ENCODE peak calls at places on chromosomes 13 and 19, in nine cellular contexts. V is dorsolateral prefrontal cortex, M is endodermal cell, H is AG09309, E is left ventricle myocardium inferior, S is H1, J is choroid plexus epithelial cell, I is GM12865, C is cardiac fibroblast. Q is an unnamed sample.

GRCh38 chr13:23617551-23618014 is 47.4 kb downstream of the TNFRSF19 start:
- DNase-seq in V (no peak), I (no peak), J (peak), H (peak), M (no peak), S (no peak), E (no peak), C (peak), Q (peak)

GRCh38 chr13:99958402-99959126 is 13.0 kb downstream of the ZIC5 start:
- DNase-seq in S (peak), I (no peak), H (no peak), C (no peak), E (no peak), V (no peak), M (peak), J (no peak), Q (no peak)

GRCh38 chr19:49125025-49125731 is 5.8 kb downstream of the PPFIA3 start:
- DNase-seq in E (no peak), I (no peak), H (no peak), V (no peak), J (no peak), C (no peak), S (peak), M (peak), Q (no peak)

GRCh38 chr13:99979453-99980200 is 2.0 kb upstream of the ZIC2 start:
- DNase-seq in H (no peak), E (no peak), I (no peak), C (no peak), V (no peak), M (peak), J (no peak), S (peak), Q (no peak)

GRCh38 chr13:106570354-106570822 is 2.5 kb upstream of the ARGLU1 start:
- DNase-seq in J (peak), H (no peak), S (peak), M (peak), I (no peak), V (no peak), C (peak), E (peak), Q (peak)

GRCh38 chr13:109626386-109627171 is 159.8 kb downstream of the IRS2 start:
- DNase-seq in C (no peak), I (no peak), S (no peak), E (no peak), H (no peak), M (no peak), V (no peak), J (no peak), Q (no peak)

GRCh38 chr13:50238922-50239321 is 223.7 kb downstream of the KCNRG start:
- DNase-seq in C (no peak), I (no peak), J (peak), H (no peak), M (no peak), E (no peak), V (no peak), S (no peak), Q (no peak)

GRCh38 chr19:57327993-57328392 is 7.7 kb downstream of the ZNF543 start:
- DNase-seq in C (no peak), M (no peak), H (no peak), S (no peak), I (no peak), E (no peak), J (no peak), V (no peak), Q (no peak)

GRCh38 chr13:51814825-51815650 is 11.1 kb upstream of the DHRS12 start:
- DNase-seq in E (peak), V (no peak), S (peak), J (peak), I (peak), H (no peak), C (peak), M (peak), Q (peak)

GRCh38 chr19:8209965-8210659 is 942 bp downstream of the CERS4 start:
- DNase-seq in I (peak), M (peak), E (no peak), J (peak), V (no peak), C (no peak), S (no peak), H (no peak), Q (no peak)

DNA sequence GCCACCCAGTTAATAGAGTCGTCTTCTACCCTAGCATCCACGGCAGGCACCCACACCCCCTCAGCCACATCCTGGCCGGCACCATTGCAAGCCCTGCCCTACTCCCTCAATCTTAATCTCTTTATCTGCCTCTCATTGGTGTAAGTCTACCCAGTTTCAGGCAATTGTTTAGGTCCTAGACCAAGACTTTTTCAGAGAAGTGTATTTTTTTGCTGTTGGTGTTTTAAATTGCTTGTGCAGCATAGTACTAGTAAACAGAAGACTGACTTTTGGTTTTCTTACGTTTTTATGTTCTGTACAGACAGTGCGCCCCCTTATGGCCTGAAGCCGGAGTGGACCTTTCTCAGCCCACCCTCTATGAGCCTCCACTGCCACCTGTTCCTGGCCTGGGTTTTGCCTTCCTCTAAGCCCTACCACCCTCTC is 2.3 kb upstream of the LCP1 start:
- DNase-seq in C (peak), V (no peak), H (no peak), J (peak), I (peak), M (peak), E (peak), S (peak), Q (peak)
- TF ChIP-seq CTCF in C (peak), V (no peak), H (peak), J (peak), I (peak), M (peak), E (no peak), S (peak), Q (peak)

DNA sequence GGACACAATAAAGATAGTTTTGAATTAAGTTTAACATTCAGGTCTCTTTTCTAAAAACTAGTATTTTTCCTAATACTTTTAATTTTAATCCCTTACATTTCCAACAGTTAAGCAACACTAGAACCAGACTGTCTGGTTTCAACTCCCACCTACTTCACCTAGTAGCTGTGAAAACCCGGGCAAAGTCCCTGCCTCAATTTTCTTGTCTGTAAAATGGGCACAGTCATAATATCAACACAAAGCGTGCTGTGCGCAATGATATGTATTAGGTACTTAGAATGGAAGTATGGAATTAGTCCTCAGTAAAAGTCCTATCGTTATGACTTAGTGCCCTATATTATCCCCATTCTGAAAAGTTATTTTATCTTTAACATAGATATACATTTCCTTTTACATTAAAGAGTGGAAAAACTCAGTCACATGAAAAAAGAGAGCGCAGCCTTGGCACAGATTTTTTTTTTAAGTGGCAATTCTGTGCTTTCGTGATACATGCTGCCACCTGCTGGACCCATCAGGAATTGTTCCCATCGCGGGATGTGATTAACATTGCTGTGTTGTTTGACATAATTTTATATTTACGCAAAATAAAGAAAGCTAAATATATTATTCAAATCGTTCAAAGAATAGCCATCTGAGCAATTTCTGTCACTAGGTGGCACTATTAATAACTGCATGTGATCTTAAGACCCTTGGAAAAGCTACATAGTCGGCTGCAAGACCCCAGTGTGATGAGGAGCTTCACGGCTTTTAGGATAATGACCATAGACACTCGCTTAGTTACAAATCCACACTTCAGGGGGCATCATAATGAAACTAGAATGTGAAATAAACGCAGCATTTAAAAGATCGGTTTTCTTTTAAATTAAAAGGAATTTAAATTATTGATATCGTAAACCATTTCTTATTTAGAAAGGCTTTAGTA is 59.9 kb downstream of the LIG4 start:
- DNase-seq in C (peak), V (peak), H (peak), S (peak), E (peak), J (peak), M (peak), I (peak), Q (peak)
- H3K4me3 ChIP-seq in C (no peak), V (peak), H (no peak), S (no peak), E (no peak), J (no peak), M (no peak), I (no peak), Q (no peak)

GRCh38 chr13:45718992-45719391 is 16.9 kb downstream of the CBY2 start:
- DNase-seq in I (no peak), M (no peak), J (peak), S (no peak), E (no peak), C (no peak), V (no peak), H (peak), Q (no peak)

GRCh38 chr13:45715351-45715750 is 13.2 kb downstream of the CBY2 start:
- DNase-seq in I (no peak), S (no peak), E (no peak), H (no peak), M (no peak), V (no peak), J (no peak), C (no peak), Q (no peak)

GRCh38 chr13:45717324-45717723 is 15.2 kb downstream of the CBY2 start:
- DNase-seq in J (no peak), S (no peak), I (no peak), M (no peak), V (no peak), C (no peak), H (no peak), E (no peak), Q (no peak)

GRCh38 chr13:45721203-45721731 is 19.1 kb downstream of the CBY2 start:
- DNase-seq in M (no peak), V (no peak), S (no peak), C (no peak), E (no peak), J (no peak), H (no peak), I (no peak), Q (no peak)

DNA sequence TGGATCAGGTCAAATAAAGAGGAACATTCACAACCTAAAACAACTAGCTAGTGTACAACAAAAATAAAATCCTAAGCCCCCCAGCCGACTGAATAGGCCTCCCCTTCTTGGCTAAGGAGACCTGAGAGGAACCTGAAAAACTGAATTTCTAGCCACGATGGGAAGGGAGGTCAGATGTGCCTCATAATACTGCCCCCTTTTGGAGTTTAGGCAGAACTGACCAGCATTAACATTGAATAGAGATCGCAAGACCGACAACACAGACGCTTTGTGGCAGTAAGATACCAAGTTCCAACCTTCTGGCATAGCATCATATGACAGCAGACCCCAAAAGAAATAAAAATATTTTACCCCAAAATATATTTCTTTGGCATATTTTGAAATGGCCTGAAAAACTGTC is 15.9 kb downstream of the CBY2 start:
- DNase-seq in V (no peak), C (peak), E (no peak), I (peak), M (peak), H (no peak), J (peak), S (no peak), Q (peak)
- TF ChIP-seq CTCF in V (no peak), C (peak), E (peak), I (peak), M (peak), H (peak), J (peak), S (peak), Q (peak)

GRCh38 chr19:13022111-13022858 is 27.0 kb downstream of the NFIX start:
- DNase-seq in J (no peak), E (peak), V (no peak), H (no peak), C (peak), S (no peak), I (peak), M (no peak), Q (peak)
- H3K4me3 ChIP-seq in J (peak), E (peak), V (peak), H (peak), C (peak), S (no peak), I (peak), M (no peak), Q (peak)

GRCh38 chr13:42078113-42078769 is 29.8 kb downstream of the DGKH start:
- DNase-seq in S (no peak), M (peak), V (no peak), E (no peak), J (no peak), I (no peak), H (no peak), C (no peak), Q (no peak)
- TF ChIP-seq CTCF in S (no peak), M (peak), V (no peak), E (peak), J (no peak), I (no peak), H (no peak), C (no peak), Q (no peak)

DNA sequence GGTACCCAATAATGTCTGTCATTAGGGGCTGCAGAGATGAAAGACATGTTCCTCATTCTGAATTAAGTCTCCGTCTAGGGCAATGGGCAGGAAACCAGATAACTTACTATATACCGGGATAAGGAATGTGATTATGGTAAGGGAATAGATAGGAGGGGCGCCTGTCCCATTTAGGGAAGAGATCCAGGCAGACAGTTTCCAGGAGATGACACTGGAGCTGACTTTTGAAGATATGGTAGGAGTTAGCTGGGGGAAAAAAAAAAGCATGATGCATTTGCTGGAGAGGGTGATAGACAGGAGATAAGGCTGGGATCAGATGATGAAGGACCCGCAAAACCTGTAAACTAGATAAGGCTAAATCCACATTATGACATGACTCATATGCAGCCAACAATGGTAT is 340.7 kb downstream of the DCT start:
- DNase-seq in C (no peak), I (no peak), V (no peak), H (no peak), E (no peak), M (no peak), S (no peak), J (no peak), Q (no peak)
- H3K4me3 ChIP-seq in C (no peak), I (no peak), V (no peak), H (no peak), E (no peak), M (no peak), S (no peak), J (no peak), Q (no peak)

DNA sequence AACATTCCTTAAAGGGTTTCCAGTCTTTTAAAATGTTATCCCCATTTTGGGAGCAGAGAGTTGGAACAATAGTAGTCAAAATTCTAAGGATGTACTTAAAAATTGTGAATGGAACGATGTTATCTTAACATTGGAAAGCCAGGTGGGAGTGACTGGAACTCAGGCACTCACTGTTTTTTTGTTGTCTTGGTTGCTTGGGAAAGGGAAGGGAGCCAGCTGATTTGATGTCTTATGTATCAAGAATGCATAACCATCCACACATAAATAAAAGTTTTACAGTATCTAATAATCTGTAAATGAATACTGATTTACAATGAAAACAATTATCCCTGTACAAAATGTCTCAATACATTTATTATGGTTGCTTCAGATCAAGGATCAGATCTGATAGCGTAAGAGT is 88.7 kb downstream of the SLC10A2 start:
- DNase-seq in M (no peak), E (no peak), S (no peak), J (no peak), I (no peak), C (peak), V (no peak), H (no peak), Q (peak)
- TF ChIP-seq CTCF in M (no peak), E (no peak), S (no peak), J (no peak), I (no peak), C (no peak), V (no peak), H (no peak), Q (no peak)

DNA sequence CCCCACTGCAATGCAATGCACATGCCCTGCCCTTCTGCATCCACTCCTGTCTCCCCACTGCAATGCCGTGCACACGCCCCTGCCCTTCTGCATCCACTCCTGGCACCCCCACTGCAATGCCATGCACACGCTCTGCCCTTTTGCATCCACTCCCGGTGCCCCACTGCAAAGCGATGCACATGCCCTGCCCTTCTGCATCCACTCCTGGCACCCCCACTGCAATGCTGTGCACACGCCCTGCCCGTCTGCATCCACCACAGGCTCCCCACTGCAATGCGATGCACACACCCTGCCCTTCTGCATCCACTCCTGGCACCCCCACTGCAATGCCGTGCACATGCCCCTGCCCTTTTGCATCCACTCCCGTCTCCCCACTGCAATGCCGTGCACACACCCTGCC is 98.1 kb downstream of the KCTD15 start:
- DNase-seq in S (no peak), H (no peak), V (no peak), E (no peak), C (no peak), I (no peak), M (no peak), J (no peak), Q (no peak)
- H3K4me3 ChIP-seq in S (no peak), H (no peak), V (no peak), E (no peak), C (no peak), I (no peak), M (no peak), J (no peak), Q (no peak)

Q was measured in fibroblast of mammary gland.